ENCODE peak calls at places on chromosomes 6 and 20, in ten cellular contexts. E is type B pancreatic cell; Z is GM12865; C is foreskin fibroblast; R is HTR-8/SVneo; S is memory B cell; A is GM13977; L is GM12892; H is stimulated activated CD4-positive, alpha-beta T cell treated with anti-CD3 and anti-CD28 coated beads, Interleukin-4, amount 100 ng/mL, for 24 hours; W is aorta. M is an unnamed sample.
A peak's percentile ranks its signal among the peaks of the same experiment; 100 is the strongest.

GRCh38 chr6:5109436-5109835 is 24.3 kb downstream of the PPP1R3G start:
- DNase-seq in E (no peak), W (no peak), S (no peak), H (no peak), C (no peak), A (no peak), R (no peak), L (no peak), Z (no peak), M (no peak)

GRCh38 chr6:13766201-13766634 is 48.1 kb downstream of the MCUR1 start:
- DNase-seq in R (peak; percentile 35), Z (no peak), E (no peak), A (no peak), H (no peak), W (no peak), L (no peak), S (no peak), C (peak; percentile 32), M (no peak)

GRCh38 chr6:33415831-33416230 is 2.1 kb downstream of the CUTA start:
- DNase-seq in A (no peak), C (no peak), E (no peak), R (no peak), L (no peak), Z (no peak), W (no peak), H (no peak), S (no peak), M (no peak)

GRCh38 chr20:37990571-37991151 is 42.6 kb downstream of the TTI1 start:
- DNase-seq in H (peak; percentile 61), E (no peak), Z (peak; percentile 93), A (peak; percentile 88), C (peak; percentile 74), R (no peak), S (peak; percentile 41), W (peak; percentile 66), L (peak; percentile 63), M (no peak)

GRCh38 chr6:74410630-74411029 is 714.6 kb downstream of the CD109 start:
- DNase-seq in W (no peak), H (no peak), L (no peak), C (no peak), A (no peak), R (no peak), Z (no peak), S (no peak), E (no peak), M (no peak)

GRCh38 chr6:105771313-105771970 is 314.7 kb upstream of the PRDM1 start:
- DNase-seq in Z (no peak), E (no peak), S (no peak), H (no peak), R (no peak), W (no peak), L (no peak), C (peak; percentile 66), A (no peak), M (no peak)

GRCh38 chr20:483791-484644 is 21.7 kb upstream of the TBC1D20 start:
- DNase-seq in E (no peak), L (no peak), S (no peak), A (no peak), H (no peak), C (no peak), R (no peak), W (peak; percentile 52), Z (no peak), M (peak; percentile 76)

GRCh38 chr20:39954585-39954984 is 734.5 kb downstream of the MAFB start:
- DNase-seq in A (no peak), E (no peak), Z (no peak), L (no peak), R (no peak), W (no peak), S (no peak), H (no peak), C (no peak), M (no peak)

GRCh38 chr6:136524936-136525413 is 25.2 kb downstream of the MAP7 start:
- DNase-seq in R (no peak), E (no peak), Z (no peak), H (no peak), A (no peak), C (no peak), W (no peak), S (no peak), L (no peak), M (no peak)

GRCh38 chr6:157808405-157808950 is 14.6 kb upstream of the SNX9 start:
- DNase-seq in W (no peak), H (no peak), R (no peak), E (no peak), C (no peak), S (no peak), Z (no peak), L (no peak), A (no peak), M (no peak)

GRCh38 chr20:61666471-61666832 is 399.2 kb downstream of the TAF4 start:
- DNase-seq in W (no peak), A (no peak), Z (no peak), S (no peak), C (no peak), H (no peak), R (no peak), L (no peak), E (no peak), M (no peak)

GRCh38 chr6:1057490-1058135 is 254.3 kb upstream of the FOXQ1 start:
- DNase-seq in R (no peak), A (no peak), S (no peak), W (no peak), Z (no peak), E (no peak), C (no peak), H (no peak), L (no peak), M (peak; percentile 35)

GRCh38 chr6:140082867-140083297 is 708.4 kb upstream of the CITED2 start:
- DNase-seq in Z (no peak), A (no peak), C (peak; percentile 74), S (no peak), R (no peak), H (no peak), W (no peak), E (no peak), L (no peak), M (no peak)

GRCh38 chr6:163356324-163356723 is 58.2 kb upstream of the QKI start:
- DNase-seq in S (no peak), Z (no peak), H (no peak), A (no peak), R (peak; percentile 51), C (peak; percentile 65), L (no peak), W (peak; percentile 88), E (no peak), M (no peak)

GRCh38 chr6:140731741-140732140 is 1357.3 kb upstream of the CITED2 start:
- DNase-seq in A (no peak), H (no peak), R (no peak), C (no peak), L (no peak), E (no peak), S (no peak), Z (no peak), W (no peak), M (no peak)

GRCh38 chr6:48505621-48506020 is 394.6 kb upstream of the PTCHD4 start:
- DNase-seq in A (no peak), L (no peak), W (no peak), S (no peak), C (no peak), R (no peak), E (no peak), H (no peak), Z (no peak), M (no peak)

GRCh38 chr20:51456511-51457280 is 85.8 kb downstream of the NFATC2 start:
- DNase-seq in A (no peak), R (peak; percentile 99), W (peak; percentile 97), H (no peak), Z (no peak), C (peak; percentile 96), E (no peak), S (no peak), L (no peak), M (peak; percentile 97)

GRCh38 chr6:149719531-149719930 is 1.6 kb upstream of the LATS1 start:
- DNase-seq in L (no peak), Z (no peak), W (no peak), R (no peak), C (no peak), E (peak; percentile 6), S (no peak), H (no peak), A (no peak), M (no peak)

GRCh38 chr20:43843096-43843964 is 71.3 kb upstream of the TOX2 start:
- DNase-seq in H (no peak), Z (peak; percentile 54), C (peak; percentile 96), W (no peak), S (no peak), E (no peak), L (no peak), R (peak; percentile 66), A (no peak), M (no peak)

GRCh38 chr20:50049442-50050026 is 63.4 kb downstream of the UBE2V1 start:
- DNase-seq in E (no peak), W (no peak), A (no peak), S (no peak), R (no peak), L (no peak), Z (peak; percentile 50), C (no peak), H (no peak), M (no peak)

GRCh38 chr6:141169419-141169818 is 963.3 kb upstream of the GJE1 start:
- DNase-seq in Z (no peak), E (no peak), C (peak; percentile 74), A (no peak), W (no peak), S (no peak), H (no peak), L (no peak), R (peak; percentile 62), M (no peak)

M was measured in coronary artery.